ENCODE peak calls at places on chromosomes 2 and 18, in nine cellular contexts. O is effector memory CD4-positive, alpha-beta T cell; Y is Peyer's patch; N is adipocyte; Q is breast epithelium; X is HAP-1; T is CD4-positive, alpha-beta T cell; J is dorsolateral prefrontal cortex; K is HCT116. W is an unnamed sample. For H3K27me3, the result is how much of the 10 kb centered on the place peaks cover.

GRCh38 chr2:155145758-155146229 is 447.3 kb downstream of the KCNJ3 start:
- DNase-seq in O (no peak), Y (no peak), N (no peak), Q (no peak), X (no peak), T (no peak), J (peak), K (no peak), W (no peak)

GRCh38 chr18:8381801-8382459 is 227.3 kb upstream of the RAB12 start:
- DNase-seq in O (no peak), Y (no peak), N (no peak), Q (no peak), X (no peak), T (no peak), J (no peak), K (no peak), W (peak)

GRCh38 chr2:59173325-59173724 is 932.2 kb upstream of the FANCL start:
- DNase-seq in O (no peak), Y (no peak), N (no peak), Q (no peak), X (no peak), T (no peak), J (no peak), K (no peak), W (no peak)

GRCh38 chr18:23578891-23579653 is 7.2 kb downstream of the NPC1 start:
- DNase-seq in O (no peak), Y (no peak), N (peak), Q (no peak), X (peak), T (no peak), J (no peak), K (no peak), W (no peak)

GRCh38 chr2:235330775-235331438 is 162.9 kb upstream of the AGAP1 start:
- DNase-seq in O (no peak), Y (no peak), N (peak), Q (peak), X (no peak), T (no peak), J (no peak), K (peak), W (peak)

GRCh38 chr2:8582850-8583399 is 98.9 kb upstream of the ID2 start:
- DNase-seq in O (no peak), Y (no peak), N (no peak), Q (no peak), X (no peak), T (peak), J (no peak), K (no peak), W (no peak)

GRCh38 chr2:71843391-71843850 is 304.2 kb downstream of the CYP26B1 start:
- DNase-seq in O (no peak), Y (no peak), N (peak), Q (no peak), X (no peak), T (no peak), J (no peak), K (peak), W (peak)

GRCh38 chr18:62979900-62980299 is 264.6 kb downstream of the PHLPP1 start:
- DNase-seq in O (no peak), Y (no peak), N (no peak), Q (no peak), X (peak), T (no peak), J (no peak), K (no peak), W (no peak)

GRCh38 chr18:31064130-31064529 is 21.6 kb upstream of the DSC3 start:
- DNase-seq in O (no peak), Y (no peak), N (no peak), Q (no peak), X (no peak), T (no peak), J (no peak), K (no peak), W (no peak)

GRCh38 chr18:63887424-63887823 is at the start of gene SERPINB2:
- DNase-seq in O (no peak), Y (no peak), N (no peak), Q (no peak), X (no peak), T (no peak), J (no peak), K (no peak), W (no peak)

GRCh38 chr18:42480521-42480920 is 525.5 kb downstream of the PIK3C3 start:
- DNase-seq in O (no peak), Y (no peak), N (no peak), Q (no peak), X (no peak), T (no peak), J (no peak), K (no peak), W (no peak)

GRCh38 chr2:230400454-230400853 is 15.5 kb upstream of the SP100 start:
- DNase-seq in O (no peak), Y (no peak), N (no peak), Q (no peak), X (no peak), T (no peak), J (no peak), K (no peak), W (no peak)

GRCh38 chr2:78281164-78281563 is 744.3 kb upstream of the REG3G start:
- DNase-seq in O (no peak), Y (no peak), N (no peak), Q (no peak), X (no peak), T (no peak), J (no peak), K (no peak), W (no peak)

GRCh38 chr18:63319383-63320040 is at the start of gene BCL2:
- DNase-seq in O (no peak), Y (peak), N (peak), Q (peak), X (peak), T (no peak), J (peak), K (no peak), W (peak)

GRCh38 chr2:27265536-27265870 is 2.7 kb upstream of the SLC30A3 start:
- DNase-seq in O (no peak), Y (no peak), N (no peak), Q (no peak), X (no peak), T (no peak), J (no peak), K (no peak), W (no peak)
- H3K27me3 ChIP-seq in O (under half), Y (under half), N (half or more), Q (half or more), X (under half), T (under half), J (under half), K (under half), W (under half)

DNA sequence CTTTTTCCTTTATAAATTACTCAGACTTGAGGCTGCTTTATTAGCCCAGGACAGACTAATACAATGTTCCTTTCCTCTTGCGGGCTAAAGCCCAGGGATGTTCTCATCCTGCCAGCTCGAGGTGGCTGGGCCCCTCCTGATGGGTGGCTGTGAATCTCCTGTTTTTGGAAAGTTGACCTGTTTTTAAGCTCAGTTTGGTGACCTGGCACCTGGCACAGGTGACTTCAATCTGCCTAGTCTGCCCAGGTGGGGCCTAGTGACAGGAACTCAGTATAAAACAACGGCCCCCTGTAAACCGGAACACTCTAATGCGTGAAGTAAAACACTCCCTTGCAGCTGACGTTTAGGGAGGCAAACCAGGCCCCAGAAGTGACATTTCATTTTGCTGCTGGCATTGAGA is 92.7 kb upstream of the SNTG2 start:
- DNase-seq in O (no peak), Y (no peak), N (no peak), Q (no peak), X (no peak), T (no peak), J (no peak), K (no peak), W (no peak)
- H3K27me3 ChIP-seq in O (under half), Y (under half), N (half or more), Q (under half), X (under half), T (under half), J (under half), K (under half), W (half or more)

GRCh38 chr2:216553841-216554240 is 55.2 kb downstream of the RPL37A start:
- DNase-seq in O (no peak), Y (no peak), N (no peak), Q (no peak), X (no peak), T (no peak), J (peak), K (no peak), W (no peak)
- H3K27me3 ChIP-seq in O (under half), Y (under half), N (under half), Q (under half), X (under half), T (under half), J (under half), K (under half), W (under half)

GRCh38 chr18:73479472-73479871 is 611.7 kb upstream of the NETO1 start:
- DNase-seq in O (no peak), Y (no peak), N (peak), Q (no peak), X (no peak), T (no peak), J (no peak), K (no peak), W (no peak)
- H3K27me3 ChIP-seq in O (under half), Y (under half), N (under half), Q (under half), X (under half), T (under half), J (under half), K (under half), W (under half)

GRCh38 chr2:21028021-21028947 is 15.6 kb downstream of the APOB start:
- DNase-seq in O (no peak), Y (no peak), N (no peak), Q (no peak), X (no peak), T (no peak), J (no peak), K (no peak), W (no peak)

GRCh38 chr2:21033237-21034155 is 10.4 kb downstream of the APOB start:
- DNase-seq in O (no peak), Y (no peak), N (no peak), Q (no peak), X (no peak), T (no peak), J (no peak), K (no peak), W (no peak)

GRCh38 chr2:21029519-21029918 is 14.4 kb downstream of the APOB start:
- DNase-seq in O (no peak), Y (no peak), N (no peak), Q (no peak), X (no peak), T (no peak), J (no peak), K (no peak), W (no peak)

GRCh38 chr2:21032338-21033236 is 11.3 kb downstream of the APOB start:
- DNase-seq in O (no peak), Y (no peak), N (no peak), Q (no peak), X (no peak), T (no peak), J (no peak), K (no peak), W (no peak)

GRCh38 chr2:21030983-21031968 is 12.6 kb downstream of the APOB start:
- DNase-seq in O (no peak), Y (no peak), N (no peak), Q (no peak), X (no peak), T (no peak), J (no peak), K (no peak), W (no peak)
- H3K27me3 ChIP-seq in O (under half), Y (under half), N (under half), Q (under half), X (under half), T (under half), J (under half), K (under half), W (under half)

GRCh38 chr2:74558284-74559230 is 4.0 kb downstream of the DOK1 start:
- DNase-seq in O (no peak), Y (no peak), N (no peak), Q (no peak), X (no peak), T (no peak), J (no peak), K (no peak), W (no peak)
- H3K27me3 ChIP-seq in O (under half), Y (under half), N (under half), Q (under half), X (under half), T (under half), J (under half), K (under half), W (under half)

W was measured in cardiac muscle cell.